ENCODE peak calls at places on chromosomes 2 and 18, in five cellular contexts. K is endodermal cell, B is fibroblast of lung, N is stomach, W is body of pancreas. J is an unnamed sample.

GRCh38 chr2:169910109-169910799 is 83.0 kb downstream of the UBR3 start:
- DNase-seq in W (no peak), N (no peak), B (no peak), K (no peak), J (no peak)

GRCh38 chr2:64101141-64101591 is 43.1 kb downstream of the PELI1 start:
- DNase-seq in W (no peak), B (peak), N (no peak), K (no peak), J (no peak)

GRCh38 chr2:36348721-36349120 is 6.9 kb upstream of the CRIM1 start:
- DNase-seq in N (no peak), K (no peak), W (no peak), B (no peak), J (no peak)

GRCh38 chr2:48347712-48348111 is 182.2 kb upstream of the STON1 start:
- DNase-seq in W (no peak), N (no peak), K (no peak), B (peak), J (no peak)

GRCh38 chr2:98623657-98624056 is 15.3 kb downstream of the UNC50 start:
- DNase-seq in N (no peak), B (peak), W (no peak), K (no peak), J (no peak)

GRCh38 chr2:215521031-215521430 is 85.2 kb upstream of the FN1 start:
- DNase-seq in B (no peak), N (no peak), K (no peak), W (no peak), J (no peak)

GRCh38 chr2:139353874-139354273 is 573.7 kb upstream of the NXPH2 start:
- DNase-seq in N (no peak), K (no peak), W (peak), B (no peak), J (no peak)

GRCh38 chr18:62331581-62332436 is 6.7 kb downstream of the TNFRSF11A start:
- DNase-seq in N (peak), K (no peak), B (peak), W (no peak), J (no peak)

DNA sequence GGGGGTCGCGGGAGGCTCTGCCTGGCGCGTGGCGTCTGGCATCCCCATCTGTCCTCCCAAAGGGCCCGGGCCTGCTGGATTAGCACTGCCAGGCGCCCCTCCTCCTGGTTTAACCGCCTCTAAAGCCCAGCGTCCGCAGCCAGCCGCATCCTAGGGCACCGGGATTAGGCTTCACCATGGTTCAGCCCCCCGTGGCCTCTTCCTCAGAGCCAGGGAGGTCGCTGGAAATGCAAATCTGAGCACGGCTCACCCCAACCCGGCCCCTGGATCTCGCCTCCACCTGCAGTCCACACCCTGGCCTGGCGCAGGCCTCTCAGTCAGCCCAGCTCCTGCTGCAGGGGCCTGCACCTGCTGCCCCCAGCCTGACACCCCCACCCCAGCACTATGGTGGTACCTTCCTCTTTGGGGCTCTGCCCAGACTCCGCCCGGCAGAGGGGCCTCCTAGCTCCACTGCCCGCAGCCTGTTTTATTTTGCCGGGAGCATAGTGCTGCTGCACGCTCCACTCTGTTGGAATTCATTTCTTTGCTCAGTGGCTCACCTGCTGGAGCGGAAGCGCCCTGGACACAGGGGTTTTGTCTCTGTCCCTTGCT is 13.2 kb downstream of the PRELID3A start:
- DNase-seq in W (no peak), N (no peak), B (no peak), K (peak), J (no peak)
- H3K4me3 ChIP-seq in W (no peak), N (peak), B (no peak), K (no peak), J (no peak)

GRCh38 chr2:62466501-62466854 is 39.5 kb downstream of the TMEM17 start:
- DNase-seq in B (no peak), W (no peak), K (no peak), N (no peak), J (no peak)

GRCh38 chr2:62467100-62467474 is 38.9 kb downstream of the TMEM17 start:
- DNase-seq in W (no peak), K (no peak), B (no peak), N (no peak), J (no peak)

GRCh38 chr2:62464608-62465007 is 41.4 kb downstream of the TMEM17 start:
- DNase-seq in K (no peak), N (no peak), W (no peak), B (no peak), J (no peak)

GRCh38 chr2:62465039-62465740 is 40.8 kb downstream of the TMEM17 start:
- DNase-seq in K (no peak), W (no peak), N (no peak), B (no peak), J (no peak)

GRCh38 chr2:62465741-62466500 is 40.1 kb downstream of the TMEM17 start:
- DNase-seq in N (no peak), W (no peak), K (peak), B (peak), J (no peak)
- H3K4me3 ChIP-seq in N (no peak), W (no peak), K (no peak), B (no peak), J (no peak)

GRCh38 chr2:152426801-152427200 is 91.8 kb downstream of the FMNL2 start:
- DNase-seq in K (no peak), N (no peak), B (no peak), W (no peak), J (no peak)

GRCh38 chr2:152427902-152428301 is 92.9 kb downstream of the FMNL2 start:
- DNase-seq in N (no peak), W (no peak), B (no peak), K (no peak), J (no peak)

GRCh38 chr2:152423684-152424083 is 88.7 kb downstream of the FMNL2 start:
- DNase-seq in W (no peak), N (no peak), K (no peak), B (no peak), J (no peak)

GRCh38 chr2:152428800-152429637 is 94.0 kb downstream of the FMNL2 start:
- DNase-seq in N (no peak), W (no peak), K (no peak), B (no peak), J (no peak)

GRCh38 chr2:152425765-152426710 is 91.1 kb downstream of the FMNL2 start:
- DNase-seq in W (no peak), B (no peak), K (no peak), N (no peak), J (no peak)
- H3K4me3 ChIP-seq in W (no peak), B (no peak), K (no peak), N (no peak), J (no peak)

GRCh38 chr2:83879127-83879526 is 580.0 kb downstream of the SUCLG1 start:
- DNase-seq in B (no peak), K (no peak), N (no peak), W (no peak), J (no peak)
- H3K4me3 ChIP-seq in B (no peak), K (no peak), N (no peak), W (no peak), J (no peak)

GRCh38 chr2:9558948-9559381 is 3.3 kb upstream of the ADAM17 start:
- DNase-seq in N (no peak), B (peak), W (no peak), K (no peak), J (no peak)

GRCh38 chr2:9565436-9566153 is 10.0 kb upstream of the ADAM17 start:
- DNase-seq in K (no peak), B (peak), W (peak), N (peak), J (peak)

GRCh38 chr2:9556121-9556869 is 665 bp upstream of the ADAM17 start:
- DNase-seq in K (no peak), B (peak), N (no peak), W (no peak), J (no peak)

GRCh38 chr2:9555338-9556120 is at the start of gene ADAM17:
- DNase-seq in K (peak), W (peak), N (peak), B (peak), J (peak)

GRCh38 chr2:9560628-9561027 is 5.0 kb upstream of the ADAM17 start:
- DNase-seq in K (no peak), B (no peak), N (no peak), W (no peak), J (no peak)
- H3K4me3 ChIP-seq in K (no peak), B (no peak), N (no peak), W (no peak), J (no peak)

GRCh38 chr2:190940451-190940850 is 59.8 kb downstream of the GLS start:
- DNase-seq in K (no peak), W (no peak), N (no peak), B (peak), J (no peak)

GRCh38 chr2:190935054-190935453 is 54.4 kb downstream of the GLS start:
- DNase-seq in K (no peak), W (no peak), N (no peak), B (no peak), J (no peak)

GRCh38 chr2:190941571-190941970 is 61.0 kb downstream of the GLS start:
- DNase-seq in B (no peak), N (no peak), K (no peak), W (no peak), J (no peak)

GRCh38 chr2:190942697-190943096 is 62.1 kb downstream of the GLS start:
- DNase-seq in N (no peak), K (no peak), B (no peak), W (no peak), J (no peak)

GRCh38 chr2:190938761-190939335 is 58.2 kb downstream of the GLS start:
- DNase-seq in K (no peak), N (no peak), B (peak), W (no peak), J (no peak)
- H3K4me3 ChIP-seq in K (no peak), N (no peak), B (no peak), W (no peak), J (no peak)

GRCh38 chr2:156537147-156537546 is 101.0 kb downstream of the GPD2 start:
- DNase-seq in B (peak), K (no peak), N (no peak), W (no peak), J (no peak)
- H3K4me3 ChIP-seq in B (no peak), K (no peak), N (no peak), W (no peak), J (no peak)

GRCh38 chr2:217920879-217921603 is 81.8 kb downstream of the TNS1 start:
- DNase-seq in K (peak), N (no peak), W (peak), B (peak), J (no peak)

GRCh38 chr2:217919781-217920351 is 82.9 kb downstream of the TNS1 start:
- DNase-seq in W (no peak), N (no peak), B (peak), K (peak), J (no peak)

GRCh38 chr2:217924346-217924901 is 78.4 kb downstream of the TNS1 start:
- DNase-seq in K (no peak), B (no peak), N (no peak), W (no peak), J (no peak)

GRCh38 chr2:217922101-217923006 is 80.4 kb downstream of the TNS1 start:
- DNase-seq in B (peak), W (no peak), N (no peak), K (peak), J (no peak)

DNA sequence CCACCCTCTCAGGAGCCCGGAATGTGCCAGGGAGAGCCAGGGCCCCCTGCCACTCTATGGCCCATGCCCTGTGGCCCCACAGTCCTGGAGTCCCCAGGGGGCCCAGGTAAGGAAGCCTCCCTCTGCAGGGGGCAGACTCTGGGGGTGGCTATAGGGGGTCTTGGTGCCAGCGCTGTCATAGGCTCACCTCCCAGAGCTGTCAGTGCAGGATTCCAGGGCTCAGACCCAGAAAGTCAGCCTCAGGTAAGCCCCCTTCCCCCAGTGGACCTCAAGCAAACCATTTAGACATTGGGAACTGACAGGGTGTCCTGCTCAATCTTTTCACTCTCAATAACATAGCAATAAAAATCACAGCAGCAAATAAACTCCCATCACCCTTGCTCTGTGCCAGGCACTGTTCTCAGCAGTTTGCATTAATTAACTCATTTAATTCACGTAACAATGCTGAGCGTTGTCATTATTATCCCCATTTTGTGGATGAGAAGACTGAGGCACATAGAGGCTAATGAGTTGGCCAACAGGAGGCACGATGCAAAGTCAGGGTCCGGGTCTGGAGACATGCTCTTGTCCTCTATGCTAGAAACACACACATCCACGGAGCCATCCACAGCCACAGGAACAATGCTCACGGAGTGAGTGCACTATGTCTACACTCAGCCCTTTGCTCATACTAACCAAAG is 79.6 kb downstream of the TNS1 start:
- DNase-seq in K (no peak), W (no peak), N (no peak), B (no peak), J (no peak)
- H3K4me3 ChIP-seq in K (no peak), W (no peak), N (no peak), B (no peak), J (no peak)

J was measured in mucosa of descending colon.